ENCODE peak calls at places on chromosomes 11 and 22, in nine cellular contexts. One of them, this sample, is unnamed.

GRCh38 chr22:24444729-24445466 is 17.5 kb downstream of the ADORA2A start:
- DNase-seq in DMS79: no peak
- DNase-seq in AG04450: no peak
- DNase-seq in T-cell: no peak
- DNase-seq in posterior vena cava: peak; percentile 43
- DNase-seq in hypothalamus: no peak
- DNase-seq in kidney: peak; percentile 63
- DNase-seq in T-helper 2 cell: no peak
- DNase-seq in CD8-positive, alpha-beta T cell: no peak
- DNase-seq in this sample: no peak

GRCh38 chr22:30584441-30584840 is 7.3 kb downstream of the PES1 start:
- DNase-seq in T-cell: no peak
- DNase-seq in AG04450: no peak
- DNase-seq in DMS79: no peak
- DNase-seq in CD8-positive, alpha-beta T cell: no peak
- DNase-seq in posterior vena cava: no peak
- DNase-seq in kidney: peak; percentile 59
- DNase-seq in hypothalamus: no peak
- DNase-seq in T-helper 2 cell: no peak
- DNase-seq in this sample: no peak

GRCh38 chr22:46758867-46759290 is 3.6 kb upstream of the TBC1D22A start:
- DNase-seq in posterior vena cava: peak; percentile 62
- DNase-seq in T-cell: no peak
- DNase-seq in CD8-positive, alpha-beta T cell: peak; percentile 64
- DNase-seq in hypothalamus: no peak
- DNase-seq in AG04450: peak; percentile 32
- DNase-seq in DMS79: peak; percentile 18
- DNase-seq in kidney: peak; percentile 55
- DNase-seq in T-helper 2 cell: no peak
- DNase-seq in this sample: peak; percentile 63

GRCh38 chr22:40637181-40638150 is 947 bp upstream of the MRTFA start:
- DNase-seq in T-helper 2 cell: no peak
- DNase-seq in DMS79: no peak
- DNase-seq in T-cell: peak; percentile 33
- DNase-seq in hypothalamus: no peak
- DNase-seq in AG04450: no peak
- DNase-seq in kidney: no peak
- DNase-seq in CD8-positive, alpha-beta T cell: peak; percentile 62
- DNase-seq in posterior vena cava: peak; percentile 90
- DNase-seq in this sample: no peak

GRCh38 chr11:86440305-86440716 is 65.6 kb downstream of the CCDC81 start:
- DNase-seq in T-cell: no peak
- DNase-seq in T-helper 2 cell: no peak
- DNase-seq in AG04450: no peak
- DNase-seq in posterior vena cava: peak; percentile 94
- DNase-seq in hypothalamus: no peak
- DNase-seq in DMS79: no peak
- DNase-seq in kidney: no peak
- DNase-seq in CD8-positive, alpha-beta T cell: no peak
- DNase-seq in this sample: no peak

GRCh38 chr11:69899957-69900821 is 81.0 kb upstream of the FGF3 start:
- DNase-seq in T-cell: no peak
- DNase-seq in posterior vena cava: peak; percentile 82
- DNase-seq in kidney: peak; percentile 87
- DNase-seq in AG04450: no peak
- DNase-seq in CD8-positive, alpha-beta T cell: no peak
- DNase-seq in T-helper 2 cell: no peak
- DNase-seq in DMS79: no peak
- DNase-seq in hypothalamus: no peak
- DNase-seq in this sample: no peak

GRCh38 chr11:123116486-123116885 is 54.5 kb upstream of the HSPA8 start:
- DNase-seq in posterior vena cava: no peak
- DNase-seq in kidney: no peak
- DNase-seq in AG04450: no peak
- DNase-seq in DMS79: no peak
- DNase-seq in hypothalamus: no peak
- DNase-seq in T-helper 2 cell: no peak
- DNase-seq in T-cell: no peak
- DNase-seq in CD8-positive, alpha-beta T cell: no peak
- DNase-seq in this sample: no peak

GRCh38 chr11:20511982-20512381 is 87.4 kb upstream of the SLC6A5 start:
- DNase-seq in CD8-positive, alpha-beta T cell: no peak
- DNase-seq in DMS79: no peak
- DNase-seq in T-helper 2 cell: no peak
- DNase-seq in posterior vena cava: no peak
- DNase-seq in AG04450: no peak
- DNase-seq in hypothalamus: no peak
- DNase-seq in kidney: no peak
- DNase-seq in T-cell: no peak
- DNase-seq in this sample: no peak

GRCh38 chr11:11045156-11045670 is 187.4 kb upstream of the ZBED5 start:
- DNase-seq in hypothalamus: no peak
- DNase-seq in posterior vena cava: no peak
- DNase-seq in T-cell: no peak
- DNase-seq in AG04450: no peak
- DNase-seq in DMS79: no peak
- DNase-seq in CD8-positive, alpha-beta T cell: no peak
- DNase-seq in T-helper 2 cell: no peak
- DNase-seq in kidney: no peak
- DNase-seq in this sample: no peak

GRCh38 chr11:11078344-11078743 is 220.5 kb upstream of the ZBED5 start:
- DNase-seq in CD8-positive, alpha-beta T cell: no peak
- DNase-seq in T-cell: no peak
- DNase-seq in T-helper 2 cell: no peak
- DNase-seq in hypothalamus: no peak
- DNase-seq in kidney: no peak
- DNase-seq in posterior vena cava: no peak
- DNase-seq in AG04450: no peak
- DNase-seq in DMS79: no peak
- DNase-seq in this sample: no peak

GRCh38 chr11:104095791-104096190 is 59.4 kb downstream of the DDI1 start:
- DNase-seq in AG04450: no peak
- DNase-seq in hypothalamus: no peak
- DNase-seq in CD8-positive, alpha-beta T cell: no peak
- DNase-seq in DMS79: no peak
- DNase-seq in T-helper 2 cell: no peak
- DNase-seq in kidney: no peak
- DNase-seq in T-cell: no peak
- DNase-seq in posterior vena cava: no peak
- DNase-seq in this sample: no peak

GRCh38 chr22:20221421-20222340 is 46.4 kb downstream of the RTN4R start:
- DNase-seq in AG04450: no peak
- DNase-seq in kidney: no peak
- DNase-seq in posterior vena cava: no peak
- DNase-seq in CD8-positive, alpha-beta T cell: no peak
- DNase-seq in T-cell: no peak
- DNase-seq in T-helper 2 cell: no peak
- DNase-seq in hypothalamus: no peak
- DNase-seq in DMS79: no peak
- DNase-seq in this sample: no peak

GRCh38 chr22:49406879-49407587 is 420.6 kb downstream of the BRD1 start:
- DNase-seq in CD8-positive, alpha-beta T cell: no peak
- DNase-seq in kidney: no peak
- DNase-seq in posterior vena cava: no peak
- DNase-seq in T-helper 2 cell: no peak
- DNase-seq in DMS79: no peak
- DNase-seq in T-cell: no peak
- DNase-seq in AG04450: no peak
- DNase-seq in hypothalamus: no peak
- DNase-seq in this sample: no peak

GRCh38 chr11:113272281-113272680 is 42.1 kb upstream of the TTC12 start:
- DNase-seq in posterior vena cava: no peak
- DNase-seq in DMS79: no peak
- DNase-seq in T-helper 2 cell: no peak
- DNase-seq in AG04450: no peak
- DNase-seq in CD8-positive, alpha-beta T cell: no peak
- DNase-seq in hypothalamus: no peak
- DNase-seq in T-cell: no peak
- DNase-seq in kidney: no peak
- DNase-seq in this sample: no peak